ENCODE peak calls at places on chromosomes 1 and 21, in four cellular contexts. D is lung, K is psoas muscle, G is adrenal gland. T is an unnamed sample.

GRCh38 chr21:37862536-37862935 is 53.7 kb downstream of the KCNJ6 start:
- DNase-seq in D (no peak), K (no peak), G (peak; percentile 53), T (no peak)

GRCh38 chr1:20702416-20702815 is 15.4 kb downstream of the KIF17 start:
- DNase-seq in D (no peak), K (no peak), G (no peak), T (no peak)

GRCh38 chr1:69185378-69185777 is 382.3 kb upstream of the LRRC7 start:
- DNase-seq in D (no peak), K (no peak), G (no peak), T (no peak)

GRCh38 chr1:8939362-8939995 is 6.2 kb upstream of the CA6 start:
- DNase-seq in D (no peak), K (no peak), G (no peak), T (no peak)

GRCh38 chr1:47444578-47445465 is 7.0 kb downstream of the FOXD2 start:
- DNase-seq in D (no peak), K (no peak), G (no peak), T (peak; percentile 51)

GRCh38 chr1:75342799-75343198 is 208.6 kb downstream of the LHX8 start:
- DNase-seq in D (no peak), K (no peak), G (no peak), T (no peak)

GRCh38 chr1:41673806-41674205 is 189.3 kb upstream of the EDN2 start:
- DNase-seq in D (no peak), K (no peak), G (no peak), T (no peak)

GRCh38 chr1:156115514-156116374 is 1.2 kb downstream of the LMNA start:
- DNase-seq in D (peak; percentile 66), K (peak; percentile 75), G (peak; percentile 88), T (no peak)

GRCh38 chr1:151494741-151495281 is 16.4 kb upstream of the CGN start:
- DNase-seq in D (no peak), K (no peak), G (no peak), T (no peak)

GRCh38 chr1:1914842-1915692 is at the start of gene CALML6:
- DNase-seq in D (no peak), K (peak; percentile 24), G (no peak), T (no peak)

GRCh38 chr1:212388985-212389716 is 25.5 kb downstream of the PACC1 start:
- DNase-seq in D (no peak), K (no peak), G (no peak), T (no peak)

GRCh38 chr1:211632117-211632807 is 43.2 kb downstream of the NEK2 start:
- DNase-seq in D (no peak), K (no peak), G (peak; percentile 83), T (no peak)

GRCh38 chr21:44748621-44749020 is 37.2 kb upstream of the TSPEAR start:
- DNase-seq in D (no peak), K (no peak), G (no peak), T (no peak)

GRCh38 chr1:6587261-6588005 is 7.6 kb downstream of the ZBTB48 start:
- DNase-seq in D (no peak), K (peak; percentile 66), G (peak; percentile 79), T (no peak)

GRCh38 chr1:85315789-85316188 is 39.4 kb upstream of the BCL10 start:
- DNase-seq in D (no peak), K (no peak), G (no peak), T (no peak)

GRCh38 chr1:171127481-171127880 is 36.8 kb downstream of the FMO3 start:
- DNase-seq in D (no peak), K (no peak), G (no peak), T (no peak)

GRCh38 chr1:232369451-232369850 is 260.5 kb downstream of the SIPA1L2 start:
- DNase-seq in D (no peak), K (no peak), G (no peak), T (no peak)

GRCh38 chr1:27233677-27234053 is 767 bp upstream of the WDTC1 start:
- DNase-seq in D (peak; percentile 28), K (no peak), G (no peak), T (no peak)

GRCh38 chr1:46065405-46065804 is 67.0 kb downstream of the PIK3R3 start:
- DNase-seq in D (no peak), K (no peak), G (no peak), T (peak; percentile 15)

GRCh38 chr1:46064708-46065107 is 67.7 kb downstream of the PIK3R3 start:
- DNase-seq in D (no peak), K (no peak), G (no peak), T (no peak)

GRCh38 chr1:46058936-46059335 is 73.5 kb downstream of the PIK3R3 start:
- DNase-seq in D (no peak), K (no peak), G (no peak), T (no peak)

GRCh38 chr1:46061146-46061545 is 71.3 kb downstream of the PIK3R3 start:
- DNase-seq in D (no peak), K (no peak), G (no peak), T (no peak)

GRCh38 chr1:46062651-46063319 is 69.6 kb downstream of the PIK3R3 start:
- DNase-seq in D (no peak), K (no peak), G (no peak), T (no peak)
- H3K27ac ChIP-seq in D (no peak overlapping the region), K (no peak overlapping the region), G (no peak overlapping the region), T (no peak overlapping the region)

DNA sequence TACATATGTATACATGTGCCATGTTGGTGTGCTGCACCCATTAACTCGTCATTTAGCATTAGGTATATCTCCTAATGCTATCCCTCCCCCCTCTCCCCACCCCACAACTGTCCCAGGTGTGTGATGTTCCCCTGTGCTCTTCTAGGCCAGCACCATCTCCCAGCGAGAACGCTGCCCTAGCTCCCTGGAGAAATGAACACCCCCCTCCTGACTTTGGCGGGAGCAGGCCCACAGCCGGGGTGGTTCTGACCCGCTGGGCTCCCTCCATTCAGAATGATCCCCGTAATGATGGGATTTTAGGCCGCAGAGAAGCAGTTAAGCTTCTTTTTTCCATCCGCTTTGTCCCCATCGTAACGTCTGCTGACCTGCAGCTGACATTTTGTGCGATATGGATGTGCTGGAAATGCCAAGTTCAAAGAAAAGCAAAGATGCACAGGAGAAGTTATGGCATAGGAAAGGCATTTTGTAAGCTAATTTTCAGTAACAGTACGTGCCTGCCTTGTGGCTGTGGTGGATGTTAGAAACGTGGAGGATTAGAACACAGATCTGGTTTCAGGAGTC is 39.3 kb downstream of the ELK4 start:
- DNase-seq in D (no peak), K (no peak), G (peak; percentile 48), T (no peak)
- H3K4me3 ChIP-seq in D (no peak overlapping the region), K (peak overlapping the region; percentile 53), G (no peak overlapping the region), T (peak overlapping the region; percentile 3)

DNA sequence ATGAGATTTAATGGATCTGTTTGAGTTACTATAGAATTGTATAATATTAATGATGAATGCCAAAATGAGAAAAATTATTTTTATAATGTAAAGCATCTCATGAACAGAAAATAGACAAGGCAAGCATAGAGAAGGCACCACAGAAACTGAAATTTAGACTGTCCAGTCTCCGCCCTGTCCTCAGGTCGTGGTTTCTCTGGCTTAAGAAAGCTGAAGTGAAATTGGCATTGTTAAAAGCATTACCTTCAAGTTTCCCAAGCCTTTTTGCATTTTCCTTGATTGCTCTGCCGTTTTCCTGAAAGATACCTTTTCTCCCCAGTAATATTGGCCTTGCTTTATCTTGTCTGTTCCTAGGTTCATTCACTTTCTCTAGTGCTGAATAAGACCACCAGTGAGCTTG is 58.0 kb downstream of the VPS13D start:
- DNase-seq in D (no peak), K (no peak), G (no peak), T (no peak)
- H3K36me3 ChIP-seq in D (peaks cover 28% of the 10 kb centered on the region), K (peaks cover 7% of the 10 kb centered on the region), G (peaks cover 37% of the 10 kb centered on the region), T (peaks cover 10% of the 10 kb centered on the region)

GRCh38 chr1:195754874-195755273 is 853.4 kb downstream of the KCNT2 start:
- DNase-seq in D (no peak), K (no peak), G (no peak), T (no peak)

GRCh38 chr1:195748969-195749368 is 859.3 kb downstream of the KCNT2 start:
- DNase-seq in D (no peak), K (no peak), G (no peak), T (no peak)

GRCh38 chr1:195756109-195756508 is 852.1 kb downstream of the KCNT2 start:
- DNase-seq in D (no peak), K (no peak), G (no peak), T (no peak)

GRCh38 chr1:195754297-195754696 is 853.9 kb downstream of the KCNT2 start:
- DNase-seq in D (no peak), K (no peak), G (no peak), T (no peak)
- H3K27ac ChIP-seq in D (no peak overlapping the region), K (no peak overlapping the region), G (no peak overlapping the region), T (no peak overlapping the region)

GRCh38 chr1:200376521-200376920 is 33.3 kb downstream of the ZNF281 start:
- DNase-seq in D (no peak), K (no peak), G (no peak), T (no peak)

GRCh38 chr1:200380589-200381021 is 29.2 kb downstream of the ZNF281 start:
- DNase-seq in D (no peak), K (no peak), G (no peak), T (no peak)

GRCh38 chr1:200379940-200380588 is 29.8 kb downstream of the ZNF281 start:
- DNase-seq in D (no peak), K (no peak), G (no peak), T (no peak)

GRCh38 chr1:200379431-200379755 is 30.4 kb downstream of the ZNF281 start:
- DNase-seq in D (no peak), K (no peak), G (no peak), T (no peak)

DNA sequence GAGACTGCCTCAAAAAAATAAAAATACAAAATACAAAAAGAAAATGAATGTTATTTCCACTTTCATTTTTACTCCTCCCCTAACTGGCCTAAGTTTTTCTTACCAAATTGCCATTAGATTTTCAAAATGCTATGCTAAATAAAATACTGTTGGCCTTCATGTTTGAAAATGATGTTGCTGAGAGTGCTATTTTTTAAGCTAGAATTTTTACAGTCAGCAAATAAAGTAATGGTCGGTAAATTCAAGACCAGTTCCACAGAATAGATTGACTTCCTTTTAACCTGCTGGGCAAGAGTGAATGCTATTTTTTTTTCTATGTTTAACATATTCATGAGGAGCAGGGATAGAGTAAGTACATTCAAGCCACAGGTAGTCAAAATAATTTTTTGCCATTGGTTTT is 31.7 kb downstream of the ZNF281 start:
- DNase-seq in D (no peak), K (no peak), G (no peak), T (no peak)
- H3K4me3 ChIP-seq in D (no peak overlapping the region), K (no peak overlapping the region), G (no peak overlapping the region), T (no peak overlapping the region)

GRCh38 chr1:25487628-25488027 is 55.8 kb upstream of the LDLRAP1 start:
- DNase-seq in D (no peak), K (no peak), G (no peak), T (peak; percentile 31)

GRCh38 chr1:25494952-25495351 is 48.5 kb upstream of the LDLRAP1 start:
- DNase-seq in D (no peak), K (no peak), G (no peak), T (no peak)

GRCh38 chr1:25486602-25487001 is 55.9 kb downstream of the MACO1 start:
- DNase-seq in D (no peak), K (no peak), G (no peak), T (no peak)

DNA sequence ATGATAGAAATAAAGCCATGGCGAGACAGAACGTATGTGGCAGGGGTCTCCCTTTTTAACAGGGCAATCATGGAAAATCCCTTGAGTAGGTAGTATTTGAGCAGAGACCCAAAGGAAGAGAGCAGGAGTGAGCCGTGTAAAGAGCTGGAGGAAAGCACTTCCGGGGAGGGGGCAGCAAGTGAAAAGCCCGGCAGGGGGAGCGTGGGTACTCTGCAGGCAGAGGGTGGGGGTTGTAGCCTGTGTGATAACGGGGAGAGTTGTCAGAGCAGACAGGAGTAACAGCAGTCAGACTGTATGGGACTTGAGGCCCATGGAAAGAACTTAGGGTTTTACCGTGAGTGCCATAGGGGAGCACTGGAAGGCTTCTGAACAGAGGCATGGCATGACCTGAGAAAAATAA is 51.1 kb upstream of the LDLRAP1 start:
- DNase-seq in D (no peak), K (no peak), G (no peak), T (no peak)
- H3K36me3 ChIP-seq in D (peaks cover 19% of the 10 kb centered on the region), K (peaks cover 9% of the 10 kb centered on the region), G (peaks cover 67% of the 10 kb centered on the region), T (peaks cover 24% of the 10 kb centered on the region)